ENCODE peak calls at places on chromosome 21, in five cellular contexts. Z is endothelial cell, H is AG10803, A is Calu3, J is Caco-2. G is an unnamed sample.

GRCh38 chr21:17921579-17922530 is 102.7 kb upstream of the C21orf91 start:
- DNase-seq in Z (no peak), H (peak), A (no peak), J (no peak), G (no peak)

GRCh38 chr21:17688912-17689874 is 76.5 kb upstream of the BTG3 start:
- DNase-seq in Z (no peak), H (no peak), A (peak), J (peak), G (no peak)

GRCh38 chr21:36874665-36875064 is 91.8 kb downstream of the HLCS start:
- DNase-seq in Z (no peak), H (no peak), A (no peak), J (no peak), G (no peak)

GRCh38 chr21:33313183-33313582 is 11.6 kb upstream of the IFNAR1 start:
- DNase-seq in Z (no peak), H (no peak), A (no peak), J (no peak), G (no peak)

GRCh38 chr21:39688010-39688409 is 57.0 kb upstream of the IGSF5 start:
- DNase-seq in Z (no peak), H (no peak), A (no peak), J (no peak), G (no peak)

GRCh38 chr21:27561116-27561515 is 594.2 kb upstream of the ADAMTS5 start:
- DNase-seq in Z (no peak), H (no peak), A (no peak), J (no peak), G (no peak)

GRCh38 chr21:36188081-36188681 is 31.6 kb downstream of the DOP1B start:
- DNase-seq in Z (no peak), H (no peak), A (peak), J (peak), G (no peak)

GRCh38 chr21:27292851-27293638 is 326.2 kb upstream of the ADAMTS5 start:
- DNase-seq in Z (no peak), H (no peak), A (no peak), J (no peak), G (no peak)

GRCh38 chr21:16402752-16403151 is 673.0 kb downstream of the USP25 start:
- DNase-seq in Z (no peak), H (no peak), A (no peak), J (no peak), G (no peak)

GRCh38 chr21:25934130-25934529 is 199.4 kb downstream of the GABPA start:
- DNase-seq in Z (no peak), H (no peak), A (peak), J (no peak), G (no peak)

GRCh38 chr21:16419188-16419874 is 689.5 kb downstream of the USP25 start:
- DNase-seq in Z (no peak), H (peak), A (no peak), J (no peak), G (no peak)

GRCh38 chr21:32844653-32845443 is 73.3 kb upstream of the PAXBP1 start:
- DNase-seq in Z (no peak), H (peak), A (peak), J (no peak), G (no peak)

GRCh38 chr21:36887983-36888382 is 78.5 kb downstream of the HLCS start:
- DNase-seq in Z (no peak), H (no peak), A (no peak), J (no peak), G (no peak)

GRCh38 chr21:32894321-32894720 is 122.8 kb upstream of the PAXBP1 start:
- DNase-seq in Z (no peak), H (no peak), A (no peak), J (no peak), G (no peak)

GRCh38 chr21:30839304-30839703 is 9.7 kb upstream of the KRTAP7-1 start:
- DNase-seq in Z (peak), H (no peak), A (no peak), J (peak), G (peak)

GRCh38 chr21:32414579-32415358 is 2.3 kb downstream of the EVA1C start:
- DNase-seq in Z (no peak), H (no peak), A (peak), J (no peak), G (no peak)

GRCh38 chr21:36125513-36126121 is 9.3 kb upstream of the CBR3 start:
- DNase-seq in Z (peak), H (peak), A (peak), J (peak), G (peak)

GRCh38 chr21:33299181-33299752 is 25.5 kb upstream of the IFNAR1 start:
- DNase-seq in Z (no peak), H (no peak), A (peak), J (no peak), G (no peak)

GRCh38 chr21:31343680-31344480 is at the start of gene TIAM1:
- DNase-seq in Z (peak), H (peak), A (peak), J (no peak), G (peak)

GRCh38 chr21:36429672-36430546 is 44.7 kb downstream of the CHAF1B start:
- DNase-seq in Z (peak), H (peak), A (peak), J (peak), G (peak)

GRCh38 chr21:39669485-39669884 is 56.7 kb downstream of the B3GALT5 start:
- DNase-seq in Z (no peak), H (no peak), A (no peak), J (no peak), G (no peak)

GRCh38 chr21:45615145-45615711 is 28.3 kb upstream of the PCBP3 start:
- DNase-seq in Z (no peak), H (no peak), A (no peak), J (peak), G (no peak)

GRCh38 chr21:16870116-16870515 is 642.7 kb upstream of the CXADR start:
- DNase-seq in Z (no peak), H (peak), A (no peak), J (no peak), G (no peak)

GRCh38 chr21:41112740-41113692 is 54.9 kb upstream of the BACE2 start:
- DNase-seq in Z (no peak), H (peak), A (no peak), J (no peak), G (no peak)

GRCh38 chr21:31894441-31894840 is 21.6 kb downstream of the HUNK start:
- DNase-seq in Z (no peak), H (no peak), A (no peak), J (no peak), G (no peak)

GRCh38 chr21:33219961-33220360 is 9.8 kb upstream of the IFNAR2 start:
- DNase-seq in Z (no peak), H (no peak), A (no peak), J (no peak), G (no peak)

GRCh38 chr21:45623436-45623835 is 20.1 kb upstream of the PCBP3 start:
- DNase-seq in Z (no peak), H (no peak), A (no peak), J (no peak), G (no peak)

GRCh38 chr21:46641656-46642055 is 6.2 kb downstream of the PRMT2 start:
- DNase-seq in Z (no peak), H (no peak), A (no peak), J (no peak), G (no peak)

GRCh38 chr21:46636550-46637289 is 1.2 kb downstream of the PRMT2 start:
- DNase-seq in Z (no peak), H (no peak), A (no peak), J (no peak), G (no peak)

GRCh38 chr21:46636181-46636512 is 673 bp downstream of the PRMT2 start:
- DNase-seq in Z (no peak), H (no peak), A (no peak), J (no peak), G (no peak)

GRCh38 chr21:46637952-46638746 is 2.7 kb downstream of the PRMT2 start:
- DNase-seq in Z (no peak), H (no peak), A (no peak), J (no peak), G (no peak)

GRCh38 chr21:46639489-46640386 is 4.3 kb downstream of the PRMT2 start:
- DNase-seq in Z (no peak), H (peak), A (no peak), J (no peak), G (no peak)
- TF ChIP-seq CTCF in Z (peak), H (peak), A (no peak), J (peak), G (peak)

GRCh38 chr21:34632498-34632897 is 17.6 kb upstream of the RCAN1 start:
- DNase-seq in Z (no peak), H (no peak), A (no peak), J (no peak), G (no peak)

GRCh38 chr21:34630536-34631143 is 15.7 kb upstream of the RCAN1 start:
- DNase-seq in Z (peak), H (peak), A (peak), J (peak), G (no peak)

GRCh38 chr21:34636961-34637360 is 22.0 kb upstream of the RCAN1 start:
- DNase-seq in Z (no peak), H (no peak), A (no peak), J (no peak), G (no peak)

GRCh38 chr21:34639250-34639649 is 24.3 kb upstream of the RCAN1 start:
- DNase-seq in Z (no peak), H (no peak), A (no peak), J (no peak), G (no peak)

GRCh38 chr21:34635307-34635706 is 20.4 kb upstream of the RCAN1 start:
- DNase-seq in Z (peak), H (no peak), A (peak), J (peak), G (no peak)
- TF ChIP-seq CTCF in Z (no peak), H (peak), A (peak), J (peak), G (peak)

DNA sequence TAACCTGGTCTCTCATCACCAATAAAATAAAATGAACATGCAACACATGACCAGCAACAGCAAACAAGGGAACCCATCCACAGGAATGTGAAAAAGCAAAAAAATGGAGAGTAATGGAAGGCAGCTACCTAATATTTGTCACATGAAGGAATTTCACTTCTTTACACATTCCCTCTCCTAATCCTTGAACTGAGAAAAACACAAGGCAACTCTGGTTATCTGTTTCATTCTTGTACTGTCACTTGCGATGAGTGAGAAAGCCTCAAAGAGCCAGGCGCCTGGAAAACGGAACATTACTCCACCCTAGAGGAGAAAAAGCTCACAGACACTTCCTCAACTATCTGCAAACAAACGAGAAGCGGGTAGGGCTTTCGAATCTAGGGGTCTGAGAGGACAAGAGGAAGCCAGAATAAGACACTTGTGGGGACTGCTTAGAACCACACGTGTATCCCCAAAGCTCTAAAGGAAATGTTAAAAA is 13.8 kb downstream of the HSF2BP start:
- DNase-seq in Z (peak), H (peak), A (peak), J (peak), G (no peak)
- TF ChIP-seq CTCF in Z (no peak), H (peak), A (no peak), J (peak), G (peak)

GRCh38 chr21:21003701-21004100 is 5.5 kb downstream of the NCAM2 start:
- DNase-seq in Z (peak), H (peak), A (no peak), J (peak), G (no peak)
- TF ChIP-seq CTCF in Z (peak), H (peak), A (no peak), J (peak), G (peak)

GRCh38 chr21:15240846-15241245 is 176.0 kb upstream of the NRIP1 start:
- DNase-seq in Z (no peak), H (no peak), A (no peak), J (no peak), G (no peak)

GRCh38 chr21:15243356-15243755 is 178.6 kb upstream of the NRIP1 start:
- DNase-seq in Z (no peak), H (no peak), A (no peak), J (no peak), G (no peak)

GRCh38 chr21:15247613-15248012 is 182.8 kb upstream of the NRIP1 start:
- DNase-seq in Z (no peak), H (no peak), A (no peak), J (no peak), G (no peak)

GRCh38 chr21:15242906-15243305 is 178.1 kb upstream of the NRIP1 start:
- DNase-seq in Z (no peak), H (no peak), A (no peak), J (no peak), G (no peak)

DNA sequence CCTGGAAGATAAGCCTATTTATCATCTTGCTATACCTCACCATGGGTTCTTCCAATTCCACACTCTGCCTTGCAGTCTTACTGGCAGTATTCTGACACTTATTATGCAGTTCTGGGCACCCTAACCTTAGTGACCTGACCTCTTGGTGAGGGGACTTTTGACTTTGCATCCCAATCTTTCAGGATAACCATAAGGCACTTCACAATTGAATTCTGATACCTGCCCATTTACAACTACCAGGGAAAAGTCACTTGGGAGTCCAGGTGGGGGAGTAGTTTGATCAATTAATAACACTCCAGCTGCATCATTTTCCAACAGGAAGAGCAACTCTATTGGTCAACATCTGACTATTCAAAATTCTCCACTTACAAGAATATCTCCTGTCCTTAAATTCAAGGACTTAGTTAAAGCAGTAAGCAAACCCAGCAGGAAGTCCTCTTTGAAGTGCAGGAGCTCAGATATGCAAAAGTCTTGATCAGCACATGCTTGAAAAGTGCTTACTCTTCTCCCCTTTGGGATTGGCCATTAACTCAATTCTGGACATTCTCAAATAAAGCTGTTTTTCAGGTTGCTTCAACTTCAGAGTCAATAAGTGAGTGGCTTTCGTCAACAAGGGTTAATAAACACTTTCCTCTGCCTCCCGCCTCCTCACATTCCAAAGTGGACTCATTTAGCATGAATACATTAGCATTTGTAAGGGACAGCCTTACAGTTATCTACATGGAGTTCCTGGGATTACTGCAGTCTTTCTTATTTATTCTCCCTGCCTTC is 177.4 kb upstream of the NRIP1 start:
- DNase-seq in Z (no peak), H (no peak), A (no peak), J (peak), G (no peak)
- TF ChIP-seq CTCF in Z (no peak), H (no peak), A (no peak), J (no peak), G (no peak)

GRCh38 chr21:29230541-29231275 is 68.0 kb upstream of the BACH1 start:
- DNase-seq in Z (no peak), H (peak), A (no peak), J (no peak), G (no peak)

GRCh38 chr21:29224006-29224405 is 74.7 kb upstream of the BACH1 start:
- DNase-seq in Z (no peak), H (no peak), A (no peak), J (no peak), G (no peak)

GRCh38 chr21:29231781-29232548 is 66.8 kb upstream of the BACH1 start:
- DNase-seq in Z (no peak), H (no peak), A (no peak), J (no peak), G (no peak)

GRCh38 chr21:29232601-29233541 is 65.9 kb upstream of the BACH1 start:
- DNase-seq in Z (no peak), H (peak), A (no peak), J (no peak), G (no peak)

GRCh38 chr21:29228306-29228705 is 70.4 kb upstream of the BACH1 start:
- DNase-seq in Z (no peak), H (no peak), A (no peak), J (no peak), G (no peak)
- TF ChIP-seq CTCF in Z (no peak), H (no peak), A (no peak), J (no peak), G (no peak)

DNA sequence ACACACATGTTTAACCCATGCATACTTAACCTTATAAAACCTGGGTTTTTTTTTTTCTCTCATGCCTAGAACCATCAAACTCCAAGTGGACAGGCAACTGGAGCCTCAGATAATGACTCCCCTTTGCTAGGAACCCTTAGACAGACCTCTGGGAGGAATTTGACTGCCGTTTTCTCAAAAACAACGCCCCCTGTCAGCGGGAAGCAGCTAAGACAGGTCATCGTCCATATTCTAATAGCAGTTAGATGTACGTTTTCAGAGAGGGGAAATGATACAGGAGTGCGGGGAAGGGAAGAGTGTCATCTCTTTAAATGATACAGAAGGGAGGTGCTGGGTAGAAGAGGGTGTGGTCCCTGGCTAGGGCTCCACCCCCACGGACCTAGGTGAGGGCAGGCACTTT is 34.7 kb downstream of the LRRC3 start:
- DNase-seq in Z (no peak), H (no peak), A (no peak), J (no peak), G (no peak)
- TF ChIP-seq CTCF in Z (peak), H (no peak), A (no peak), J (no peak), G (no peak)

DNA sequence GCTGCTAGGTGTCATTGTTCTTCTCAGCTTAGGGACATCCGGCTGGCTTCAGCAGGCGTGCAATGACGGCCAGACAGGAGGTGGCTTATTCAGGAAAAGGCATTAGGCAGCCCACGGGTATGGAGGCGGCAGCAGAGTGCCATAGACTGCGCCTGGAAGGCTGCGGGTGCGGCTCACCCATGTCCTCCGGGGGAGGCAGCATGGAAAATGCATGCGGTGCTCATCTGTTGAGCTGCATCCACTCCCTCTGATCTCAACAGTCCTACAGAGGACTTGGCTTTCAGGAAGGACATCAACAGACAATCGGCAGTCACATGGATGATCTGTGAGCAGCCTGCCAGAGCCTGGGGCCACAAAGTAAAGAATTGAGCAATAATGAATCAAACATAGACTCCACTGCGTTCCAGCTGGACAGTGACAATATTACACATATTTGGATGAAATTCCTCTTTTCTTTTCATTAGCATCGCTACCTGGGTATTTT is 42.9 kb downstream of the UMODL1 start:
- DNase-seq in Z (no peak), H (peak), A (no peak), J (peak), G (no peak)
- TF ChIP-seq CTCF in Z (no peak), H (peak), A (no peak), J (no peak), G (no peak)

DNA sequence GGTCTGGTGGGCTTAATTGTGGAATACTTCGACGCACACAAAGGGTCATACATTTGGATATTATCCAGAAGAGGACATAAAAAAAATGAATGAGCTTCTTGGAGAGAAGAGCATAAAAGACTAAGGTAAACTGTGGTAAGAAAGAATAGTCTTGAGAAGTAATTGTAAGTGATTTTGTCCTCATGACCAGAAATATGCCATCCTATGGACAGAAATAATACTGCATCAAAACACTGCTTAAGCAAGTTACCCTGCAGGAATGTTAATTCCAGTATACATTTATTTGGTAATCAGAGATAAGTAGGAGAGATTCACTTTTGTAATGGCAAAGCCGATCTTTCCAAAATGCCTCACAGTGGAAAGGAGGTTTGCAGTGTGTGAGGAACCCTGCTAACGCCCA is 111.9 kb downstream of the NRIP1 start:
- DNase-seq in Z (no peak), H (no peak), A (no peak), J (no peak), G (no peak)
- TF ChIP-seq CTCF in Z (no peak), H (no peak), A (no peak), J (no peak), G (no peak)

GRCh38 chr21:38333290-38334272 is 76.8 kb downstream of the KCNJ15 start:
- DNase-seq in Z (no peak), H (no peak), A (no peak), J (no peak), G (no peak)
- TF ChIP-seq CTCF in Z (no peak), H (peak), A (no peak), J (peak), G (peak)